ENCODE peak calls at places on chromosome 4, in four cellular contexts. S is neuronal stem cell, T is IMR-90, E is mesenchymal stem cell. G is an unnamed sample.
A peak's percentile ranks its signal among the peaks of the same experiment; 100 is the strongest.

GRCh38 chr4:94131212-94131611 is 76.5 kb upstream of the SMARCAD1 start:
- DNase-seq in E (no peak), T (no peak), S (no peak), G (no peak)

GRCh38 chr4:89486042-89486441 is 178.4 kb upstream of the GPRIN3 start:
- DNase-seq in S (no peak), E (peak; percentile 54), T (peak; percentile 55), G (no peak)

GRCh38 chr4:174522183-174523002 is at the start of gene HPGD:
- DNase-seq in E (peak; percentile 47), S (peak; percentile 61), T (no peak), G (peak; percentile 68)

GRCh38 chr4:14168919-14169318 is 541.4 kb upstream of the BOD1L1 start:
- DNase-seq in E (peak; percentile 82), S (no peak), T (peak; percentile 91), G (no peak)

GRCh38 chr4:55321707-55322264 is 24.3 kb upstream of the SRD5A3 start:
- DNase-seq in S (peak; percentile 77), E (peak; percentile 81), T (peak; percentile 76), G (peak; percentile 56)

GRCh38 chr4:108796173-108796572 is 33.3 kb upstream of the ETNPPL start:
- DNase-seq in S (no peak), E (peak; percentile 13), T (no peak), G (no peak)

GRCh38 chr4:96170198-96170597 is 330.3 kb downstream of the PDHA2 start:
- DNase-seq in E (no peak), T (no peak), S (no peak), G (peak; percentile 50)

GRCh38 chr4:23484689-23485088 is 405.2 kb downstream of the PPARGC1A start:
- DNase-seq in T (no peak), E (no peak), S (no peak), G (no peak)

GRCh38 chr4:30875659-30876269 is 155.6 kb downstream of the PCDH7 start:
- DNase-seq in E (no peak), S (no peak), T (peak; percentile 38), G (no peak)

GRCh38 chr4:40909363-40909876 is 159.7 kb downstream of the NSUN7 start:
- DNase-seq in E (peak; percentile 93), T (peak; percentile 82), S (no peak), G (no peak)

GRCh38 chr4:74714731-74715130 is 79.6 kb downstream of the BTC start:
- DNase-seq in S (no peak), E (no peak), T (no peak), G (no peak)

GRCh38 chr4:56619816-56620215 is 61.3 kb downstream of the HOPX start:
- DNase-seq in T (no peak), S (no peak), E (peak; percentile 39), G (peak; percentile 30)

GRCh38 chr4:3305610-3306371 is 13.0 kb downstream of the RGS12 start:
- DNase-seq in S (no peak), T (peak; percentile 62), E (peak; percentile 73), G (no peak)

GRCh38 chr4:47122592-47123291 is 91.4 kb downstream of the GABRB1 start:
- DNase-seq in S (peak; percentile 80), T (peak; percentile 81), E (peak; percentile 83), G (peak; percentile 77)

GRCh38 chr4:126727461-126727860 is 905.3 kb upstream of the INTU start:
- DNase-seq in E (no peak), T (peak; percentile 31), S (no peak), G (no peak)

GRCh38 chr4:12827966-12828365 is 656.2 kb downstream of the RAB28 start:
- DNase-seq in S (no peak), T (no peak), E (no peak), G (no peak)

GRCh38 chr4:124694961-124695598 is 17.5 kb downstream of the ANKRD50 start:
- DNase-seq in S (no peak), E (no peak), T (peak; percentile 39), G (no peak)

GRCh38 chr4:184100297-184100885 is 117.3 kb downstream of the ENPP6 start:
- DNase-seq in T (peak; percentile 26), S (peak; percentile 55), E (peak; percentile 49), G (peak; percentile 68)

GRCh38 chr4:161952382-161952781 is 211.4 kb downstream of the FSTL5 start:
- DNase-seq in S (no peak), E (no peak), T (no peak), G (no peak)

GRCh38 chr4:150769235-150769634 is 187.3 kb downstream of the MAB21L2 start:
- DNase-seq in T (peak; percentile 70), E (peak; percentile 67), S (no peak), G (no peak)

GRCh38 chr4:40976343-40976742 is 226.6 kb downstream of the NSUN7 start:
- DNase-seq in T (peak; percentile 70), S (peak; percentile 45), E (peak; percentile 77), G (no peak)

GRCh38 chr4:133467290-133467947 is 318.3 kb downstream of the PCDH10 start:
- DNase-seq in T (no peak), S (no peak), E (no peak), G (no peak)

GRCh38 chr4:31078661-31079060 is 358.5 kb downstream of the PCDH7 start:
- DNase-seq in S (no peak), E (no peak), T (no peak), G (no peak)

GRCh38 chr4:152164561-152164960 is 371.3 kb downstream of the FBXW7 start:
- DNase-seq in S (no peak), T (no peak), E (no peak), G (no peak)

GRCh38 chr4:147480891-147481576 is at the start of gene EDNRA:
- DNase-seq in S (peak; percentile 36), E (peak; percentile 79), T (peak; percentile 68), G (peak; percentile 43)

GRCh38 chr4:163492951-163493504 is 1.5 kb upstream of the TMA16 start:
- DNase-seq in T (no peak), S (no peak), E (no peak), G (no peak)

GRCh38 chr4:15610855-15611254 is 44.3 kb downstream of the FBXL5 start:
- DNase-seq in S (no peak), T (no peak), E (no peak), G (no peak)

GRCh38 chr4:153486281-153487151 is 20.4 kb downstream of the TMEM131L start:
- DNase-seq in S (no peak), E (peak; percentile 58), T (peak; percentile 91), G (peak; percentile 58)

GRCh38 chr4:5566991-5567390 is 141.4 kb downstream of the EVC2 start:
- DNase-seq in S (no peak), E (no peak), T (no peak), G (no peak)

GRCh38 chr4:177309525-177310371 is at the start of gene NEIL3:
- DNase-seq in E (peak; percentile 89), S (peak; percentile 80), T (peak; percentile 79), G (peak; percentile 90)

DNA sequence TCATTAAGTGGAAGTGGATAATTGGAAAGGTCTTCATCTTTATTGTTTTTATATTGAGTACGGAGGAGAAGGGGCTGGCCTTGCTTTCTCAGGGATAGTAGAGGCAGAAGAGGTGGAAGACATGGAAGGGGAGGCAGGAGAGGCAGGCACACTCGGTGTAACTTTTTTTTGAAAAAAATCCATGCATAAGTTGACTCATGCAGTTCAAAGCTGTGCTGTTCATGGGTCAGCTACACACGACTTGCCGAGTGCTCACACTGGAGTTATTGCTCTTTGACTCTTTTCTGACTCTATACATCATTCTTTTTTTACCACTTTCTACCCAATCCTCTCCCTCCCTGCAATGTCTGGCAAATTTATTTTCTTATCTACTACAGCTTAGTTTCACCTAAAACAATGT is 158.3 kb upstream of the AADAT start:
- DNase-seq in E (no peak), T (no peak), S (no peak), G (no peak)
- H3K4me1 ChIP-seq in E (no peaks in the 10 kb centered on the region), T (no peaks in the 10 kb centered on the region), S (no peaks in the 10 kb centered on the region), G (peaks cover 3% of the 10 kb centered on the region)

GRCh38 chr4:102453827-102454226 is 47.3 kb upstream of the NFKB1 start:
- DNase-seq in T (no peak), E (no peak), S (no peak), G (no peak)
- H3K4me2 ChIP-seq in T (no peak overlapping the region), E (no peak overlapping the region), S (no peak overlapping the region), G (no peak overlapping the region)

GRCh38 chr4:10106421-10107039 is 10.1 kb downstream of the WDR1 start:
- DNase-seq in S (no peak), E (peak; percentile 95), T (peak; percentile 97), G (no peak)
- H3K79me1 ChIP-seq in S (peaks cover 6% of the 10 kb centered on the region), E (no peaks in the 10 kb centered on the region), T (peaks cover 68% of the 10 kb centered on the region), G (peaks cover 4% of the 10 kb centered on the region)

GRCh38 chr4:70705856-70706461 is 15.8 kb upstream of the RUFY3 start:
- DNase-seq in E (no peak), T (peak; percentile 54), S (no peak), G (no peak)
- H3K4me1 ChIP-seq in E (peaks cover 3% of the 10 kb centered on the region), T (peaks cover 4% of the 10 kb centered on the region), S (peaks cover 16% of the 10 kb centered on the region), G (no peaks in the 10 kb centered on the region)

GRCh38 chr4:113446019-113446418 is 315.5 kb downstream of the CAMK2D start:
- DNase-seq in S (no peak), T (peak; percentile 92), E (peak; percentile 64), G (no peak)
- H3K4me2 ChIP-seq in S (no peak overlapping the region), T (peak overlapping the region; percentile 68), E (no peak overlapping the region), G (no peak overlapping the region)